ENCODE peak calls at places on chromosomes 16 and 17, in five cellular contexts. G is cardiac muscle cell, B is PC-3, M is ascending aorta, S is lung. C is an unnamed sample.
A peak's percentile ranks its signal among the peaks of the same experiment; 100 is the strongest.

GRCh38 chr17:9226794-9227135 is 205.5 kb downstream of the NTN1 start:
- DNase-seq in G (no peak), B (no peak), M (no peak), S (no peak), C (peak; percentile 89)

GRCh38 chr17:68290955-68291835 is at the start of the genes ARSG and SLC16A6:
- DNase-seq in G (peak; percentile 84), B (peak; percentile 82), M (peak; percentile 70), S (peak; percentile 57), C (peak; percentile 95)

GRCh38 chr17:14197582-14197981 is 39.1 kb downstream of the CDRT15 start:
- DNase-seq in G (no peak), B (no peak), M (no peak), S (no peak), C (no peak)

GRCh38 chr16:12488371-12488770 is 315.3 kb downstream of the CPPED1 start:
- DNase-seq in G (no peak), B (no peak), M (no peak), S (no peak), C (no peak)

GRCh38 chr16:27924411-27925118 is 138.9 kb downstream of the GSG1L start:
- DNase-seq in G (no peak), B (peak; percentile 24), M (no peak), S (no peak), C (peak; percentile 81)

GRCh38 chr16:4947722-4948503 is 10.2 kb upstream of the SEC14L5 start:
- DNase-seq in G (no peak), B (no peak), M (no peak), S (no peak), C (peak; percentile 86)

GRCh38 chr16:79845006-79845733 is 244.6 kb upstream of the MAF start:
- DNase-seq in G (no peak), B (no peak), M (no peak), S (no peak), C (no peak)

GRCh38 chr17:5775098-5775497 is 190.8 kb upstream of the NLRP1 start:
- DNase-seq in G (no peak), B (no peak), M (no peak), S (no peak), C (no peak)

GRCh38 chr17:71260366-71260765 is 860.5 kb upstream of the SOX9 start:
- DNase-seq in G (no peak), B (peak; percentile 33), M (no peak), S (no peak), C (no peak)

GRCh38 chr16:15509051-15509592 is 74.7 kb downstream of the BMERB1 start:
- DNase-seq in G (no peak), B (no peak), M (no peak), S (no peak), C (peak; percentile 60)

GRCh38 chr17:63631626-63632025 is 9.4 kb downstream of the MAP3K3 start:
- DNase-seq in G (no peak), B (no peak), M (no peak), S (no peak), C (peak; percentile 48)

GRCh38 chr16:86181526-86181925 is 282.6 kb downstream of the IRF8 start:
- DNase-seq in G (no peak), B (no peak), M (no peak), S (no peak), C (no peak)

GRCh38 chr17:73017653-73018052 is 74.8 kb downstream of the SLC39A11 start:
- DNase-seq in G (no peak), B (peak; percentile 37), M (no peak), S (no peak), C (no peak)

GRCh38 chr17:83091257-83092141 is 12.1 kb downstream of the METRNL start:
- DNase-seq in G (no peak), B (peak; percentile 56), M (no peak), S (peak; percentile 69), C (peak; percentile 70)

GRCh38 chr17:17547210-17547764 is 44.2 kb downstream of the PEMT start:
- DNase-seq in G (peak; percentile 63), B (no peak), M (no peak), S (no peak), C (no peak)

GRCh38 chr16:54283735-54284318 is 2.8 kb downstream of the IRX3 start:
- DNase-seq in G (no peak), B (no peak), M (peak; percentile 63), S (no peak), C (peak; percentile 58)

GRCh38 chr16:89924298-89924924 is 1.3 kb downstream of the TUBB3 start:
- DNase-seq in G (peak; percentile 68), B (no peak), M (no peak), S (no peak), C (peak; percentile 97)

GRCh38 chr17:62920300-62920699 is 45.7 kb upstream of the TANC2 start:
- DNase-seq in G (no peak), B (no peak), M (no peak), S (no peak), C (no peak)

GRCh38 chr17:82583720-82584234 is 64.2 kb downstream of the FOXK2 start:
- DNase-seq in G (peak; percentile 29), B (no peak), M (no peak), S (peak; percentile 78), C (peak; percentile 53)

GRCh38 chr17:58039975-58040374 is 32.9 kb upstream of the SRSF1 start:
- DNase-seq in G (no peak), B (no peak), M (no peak), S (no peak), C (no peak)

GRCh38 chr17:1908699-1909309 is 79.0 kb downstream of the RPA1 start:
- DNase-seq in G (peak; percentile 84), B (peak; percentile 78), M (peak; percentile 73), S (peak; percentile 66), C (peak; percentile 88)

GRCh38 chr16:88298882-88299745 is 83.6 kb upstream of the ZNF469 start:
- DNase-seq in G (no peak), B (peak; percentile 28), M (no peak), S (no peak), C (no peak)

GRCh38 chr16:86897486-86897885 is 319.1 kb downstream of the FOXL1 start:
- DNase-seq in G (no peak), B (no peak), M (no peak), S (no peak), C (no peak)

GRCh38 chr17:80379348-80379747 is 35.6 kb upstream of the ENDOV start:
- DNase-seq in G (no peak), B (no peak), M (no peak), S (no peak), C (no peak)

GRCh38 chr17:36877001-36877400 is 60.3 kb upstream of the LHX1 start:
- DNase-seq in G (no peak), B (no peak), M (no peak), S (no peak), C (no peak)

GRCh38 chr17:19703106-19703775 is 13.1 kb downstream of the SLC47A2 start:
- DNase-seq in G (peak; percentile 46), B (no peak), M (no peak), S (peak; percentile 64), C (peak; percentile 39)

GRCh38 chr17:82598256-82599011 is 49.8 kb downstream of the WDR45B start:
- DNase-seq in G (no peak), B (no peak), M (no peak), S (no peak), C (no peak)

DNA sequence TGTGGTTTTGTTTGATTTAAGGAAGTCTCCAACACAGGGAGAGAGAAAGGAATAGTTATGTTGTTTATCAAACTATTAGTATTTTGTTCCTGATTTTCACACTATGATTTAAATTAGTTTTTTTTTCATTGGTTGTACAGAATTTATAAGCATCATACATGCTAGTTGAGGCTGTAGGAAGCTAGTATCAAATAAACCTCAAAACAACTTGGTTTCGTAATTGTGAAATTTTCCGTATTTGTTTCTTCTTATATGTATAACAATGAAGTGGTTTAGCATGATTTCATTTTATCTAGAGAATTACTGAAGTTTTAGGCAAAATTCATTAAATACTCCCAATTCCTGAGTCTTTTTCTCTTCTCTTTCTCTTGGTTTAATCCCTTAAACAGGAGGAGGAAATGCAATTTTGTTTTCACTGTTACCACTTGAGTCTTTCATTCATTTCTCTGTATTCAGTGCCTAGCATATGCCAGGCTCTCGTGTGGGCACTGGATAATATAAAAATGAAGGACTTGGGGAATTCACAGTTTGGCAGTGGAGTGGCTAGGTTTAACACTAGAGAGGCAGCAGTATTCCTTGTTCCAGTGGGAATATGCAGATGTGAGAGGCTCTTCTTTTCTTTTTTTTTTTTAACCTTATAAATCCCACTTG is 1.8 kb downstream of the CYLD start:
- DNase-seq in G (no peak), B (no peak), M (no peak), S (no peak), C (no peak)
- H3K4me3 ChIP-seq in G (no peak overlapping the region), B (peak overlapping the region; percentile 28), M (peak overlapping the region; percentile 69), S (no peak overlapping the region), C (no peak overlapping the region)

DNA sequence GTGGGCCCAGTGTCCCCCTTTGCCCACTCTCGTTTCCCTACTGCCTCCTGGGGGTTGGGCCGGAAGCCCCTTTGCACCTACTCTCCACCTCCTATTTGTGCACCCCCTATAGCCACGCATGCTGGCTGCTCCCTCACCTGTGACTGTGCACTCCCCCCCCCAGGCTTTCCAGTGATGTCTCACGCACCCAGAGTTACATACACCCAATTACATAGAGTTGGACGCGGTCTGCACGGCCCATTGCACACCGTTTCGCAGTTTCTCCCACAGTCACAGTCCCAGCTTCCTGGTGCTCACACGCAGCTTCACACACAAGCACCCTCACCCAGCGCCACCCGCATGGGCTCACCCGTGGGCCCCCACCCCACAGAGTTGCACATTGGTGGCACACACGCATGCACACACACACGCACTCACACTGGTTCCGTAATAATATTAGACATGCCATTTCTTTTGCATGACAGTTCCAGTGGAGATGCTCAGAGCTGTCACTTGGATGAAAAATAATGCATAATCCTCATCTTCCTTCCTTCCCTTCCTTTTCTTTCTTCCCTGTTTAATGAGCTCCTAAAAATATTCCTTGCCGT is 21.5 kb upstream of the C1QL1 start:
- DNase-seq in G (no peak), B (no peak), M (no peak), S (no peak), C (no peak)
- H3K27me3 ChIP-seq in G (no peaks in the 10 kb centered on the region), B (no peaks in the 10 kb centered on the region), M (no peaks in the 10 kb centered on the region), S (no peaks in the 10 kb centered on the region), C (no peaks in the 10 kb centered on the region)

DNA sequence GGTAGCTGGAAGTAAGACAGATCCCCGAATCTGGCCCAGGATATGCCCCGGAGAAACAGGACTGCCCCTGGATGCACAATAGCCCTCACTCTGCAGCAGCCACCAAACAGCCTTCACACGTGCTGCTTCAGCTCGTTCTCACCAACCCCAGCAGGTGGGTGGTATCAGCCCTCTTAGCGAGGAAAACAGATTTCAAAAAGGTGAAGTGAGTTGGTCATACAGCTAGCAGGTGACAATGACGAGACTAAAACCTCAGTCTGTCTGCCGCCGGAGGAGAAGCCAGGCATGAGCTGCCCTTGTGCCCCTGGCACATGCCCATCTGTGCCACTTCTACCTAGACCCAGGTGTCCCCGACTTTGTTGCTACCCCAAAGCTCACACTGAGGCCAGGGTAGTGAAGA is 92.4 kb downstream of the YPEL2 start:
- DNase-seq in G (no peak), B (no peak), M (no peak), S (no peak), C (no peak)
- H3K36me3 ChIP-seq in G (no peaks in the 10 kb centered on the region), B (no peaks in the 10 kb centered on the region), M (no peaks in the 10 kb centered on the region), S (no peaks in the 10 kb centered on the region), C (no peaks in the 10 kb centered on the region)

DNA sequence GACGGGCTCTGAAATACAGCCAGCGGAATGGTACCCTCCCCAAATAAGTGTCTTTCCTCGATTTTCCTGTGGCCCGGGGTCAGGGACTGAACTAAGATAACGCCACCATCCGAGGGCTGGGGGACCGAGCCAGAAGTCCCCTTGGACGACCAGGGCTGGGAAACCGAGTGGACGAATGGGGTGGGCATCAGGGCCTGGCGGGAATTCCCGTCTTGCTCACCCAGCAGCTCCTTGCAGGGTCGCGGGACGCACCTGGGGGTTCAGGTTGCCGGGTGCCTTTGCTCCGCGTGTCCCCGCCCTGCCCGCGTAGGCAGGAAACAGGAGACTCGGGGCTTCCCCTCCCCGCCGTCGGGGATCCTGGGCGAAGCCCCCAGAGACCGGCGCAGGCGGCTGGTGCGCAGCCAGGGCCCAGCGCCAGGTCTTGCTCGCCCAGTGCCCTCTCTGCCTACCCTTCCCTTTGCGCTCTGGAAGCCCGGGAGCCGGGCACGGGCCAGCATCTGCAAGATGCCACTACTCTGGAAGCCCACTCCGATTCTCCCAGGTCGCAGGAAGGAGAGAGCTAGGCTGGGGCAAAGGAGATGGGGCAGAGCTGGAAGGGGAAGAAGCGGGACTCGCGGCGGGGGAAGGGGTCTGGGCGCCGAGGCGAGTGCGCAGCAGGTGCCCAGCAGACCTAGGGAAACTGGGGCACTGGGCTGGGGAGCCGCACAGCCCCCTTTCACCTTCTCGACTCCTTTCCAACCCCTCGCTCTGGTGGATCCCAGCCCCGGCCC is 729 bp upstream of the GRIN2C start:
- DNase-seq in G (no peak), B (no peak), M (no peak), S (no peak), C (peak; percentile 88)
- H3K4me3 ChIP-seq in G (peak overlapping the region; percentile 17), B (no peak overlapping the region), M (peak overlapping the region; percentile 56), S (no peak overlapping the region), C (peak overlapping the region; percentile 17)

C was measured in H7.